ENCODE peak calls at places on chromosome 6, in four cellular contexts. One of them, this sample, is unnamed.
A peak's percentile ranks its signal among the peaks of the same experiment; 100 is the strongest.

GRCh38 chr6:116087437-116088027 is 13.1 kb upstream of the NT5DC1 start:
- DNase-seq in ACHN: no peak
- DNase-seq in activated CD4-positive, alpha-beta T cell treated with anti-CD3 and anti-CD28 coated beads, Interleukin-2, amount 10 ng/mL, durations not matched to agents 24 days and 14 days: no peak
- DNase-seq in WTC11: no peak
- DNase-seq in this sample: no peak

GRCh38 chr6:46909371-46909770 is 12.4 kb downstream of the ADGRF5 start:
- DNase-seq in ACHN: no peak
- DNase-seq in activated CD4-positive, alpha-beta T cell treated with anti-CD3 and anti-CD28 coated beads, Interleukin-2, amount 10 ng/mL, durations not matched to agents 24 days and 14 days: no peak
- DNase-seq in WTC11: peak; percentile 18
- DNase-seq in this sample: no peak

GRCh38 chr6:140956567-140957306 is 1176.0 kb upstream of the GJE1 start:
- DNase-seq in ACHN: no peak
- DNase-seq in activated CD4-positive, alpha-beta T cell treated with anti-CD3 and anti-CD28 coated beads, Interleukin-2, amount 10 ng/mL, durations not matched to agents 24 days and 14 days: no peak
- DNase-seq in WTC11: no peak
- DNase-seq in this sample: no peak

GRCh38 chr6:45959534-45960195 is 56.0 kb downstream of the CLIC5 start:
- DNase-seq in ACHN: peak; percentile 34
- DNase-seq in activated CD4-positive, alpha-beta T cell treated with anti-CD3 and anti-CD28 coated beads, Interleukin-2, amount 10 ng/mL, durations not matched to agents 24 days and 14 days: no peak
- DNase-seq in WTC11: no peak
- DNase-seq in this sample: no peak

GRCh38 chr6:107972413-107973096 is 14.5 kb upstream of the SEC63 start:
- DNase-seq in ACHN: no peak
- DNase-seq in activated CD4-positive, alpha-beta T cell treated with anti-CD3 and anti-CD28 coated beads, Interleukin-2, amount 10 ng/mL, durations not matched to agents 24 days and 14 days: no peak
- DNase-seq in WTC11: no peak
- DNase-seq in this sample: no peak

GRCh38 chr6:109229536-109229935 is 134.2 kb downstream of the CEP57L1 start:
- DNase-seq in ACHN: no peak
- DNase-seq in activated CD4-positive, alpha-beta T cell treated with anti-CD3 and anti-CD28 coated beads, Interleukin-2, amount 10 ng/mL, durations not matched to agents 24 days and 14 days: no peak
- DNase-seq in WTC11: no peak
- DNase-seq in this sample: no peak

GRCh38 chr6:100457251-100457990 is 7.3 kb downstream of the SIM1 start:
- DNase-seq in ACHN: peak; percentile 52
- DNase-seq in activated CD4-positive, alpha-beta T cell treated with anti-CD3 and anti-CD28 coated beads, Interleukin-2, amount 10 ng/mL, durations not matched to agents 24 days and 14 days: no peak
- DNase-seq in WTC11: peak; percentile 49
- DNase-seq in this sample: no peak

GRCh38 chr6:16733085-16733484 is 28.2 kb downstream of the ATXN1 start:
- DNase-seq in ACHN: no peak
- DNase-seq in activated CD4-positive, alpha-beta T cell treated with anti-CD3 and anti-CD28 coated beads, Interleukin-2, amount 10 ng/mL, durations not matched to agents 24 days and 14 days: no peak
- DNase-seq in WTC11: no peak
- DNase-seq in this sample: no peak

GRCh38 chr6:30688569-30688968 is 2.1 kb upstream of the PPP1R18 start:
- DNase-seq in ACHN: no peak
- DNase-seq in activated CD4-positive, alpha-beta T cell treated with anti-CD3 and anti-CD28 coated beads, Interleukin-2, amount 10 ng/mL, durations not matched to agents 24 days and 14 days: no peak
- DNase-seq in WTC11: no peak
- DNase-seq in this sample: no peak

GRCh38 chr6:158161566-158162254 is 6.4 kb downstream of the SERAC1 start:
- DNase-seq in ACHN: no peak
- DNase-seq in activated CD4-positive, alpha-beta T cell treated with anti-CD3 and anti-CD28 coated beads, Interleukin-2, amount 10 ng/mL, durations not matched to agents 24 days and 14 days: no peak
- DNase-seq in WTC11: peak; percentile 45
- DNase-seq in this sample: no peak

GRCh38 chr6:87210979-87211378 is 55.6 kb downstream of the ZNF292 start:
- DNase-seq in ACHN: no peak
- DNase-seq in activated CD4-positive, alpha-beta T cell treated with anti-CD3 and anti-CD28 coated beads, Interleukin-2, amount 10 ng/mL, durations not matched to agents 24 days and 14 days: no peak
- DNase-seq in WTC11: no peak
- DNase-seq in this sample: no peak

GRCh38 chr6:17385660-17386059 is 7.7 kb upstream of the CAP2 start:
- DNase-seq in ACHN: no peak
- DNase-seq in activated CD4-positive, alpha-beta T cell treated with anti-CD3 and anti-CD28 coated beads, Interleukin-2, amount 10 ng/mL, durations not matched to agents 24 days and 14 days: peak; percentile 26
- DNase-seq in WTC11: no peak
- DNase-seq in this sample: no peak

GRCh38 chr6:89308525-89309400 is 6.3 kb downstream of the GABRR2 start:
- DNase-seq in ACHN: no peak
- DNase-seq in activated CD4-positive, alpha-beta T cell treated with anti-CD3 and anti-CD28 coated beads, Interleukin-2, amount 10 ng/mL, durations not matched to agents 24 days and 14 days: no peak
- DNase-seq in WTC11: no peak
- DNase-seq in this sample: no peak

GRCh38 chr6:82066196-82066595 is 181.3 kb downstream of the IBTK start:
- DNase-seq in ACHN: no peak
- DNase-seq in activated CD4-positive, alpha-beta T cell treated with anti-CD3 and anti-CD28 coated beads, Interleukin-2, amount 10 ng/mL, durations not matched to agents 24 days and 14 days: no peak
- DNase-seq in WTC11: no peak
- DNase-seq in this sample: no peak

GRCh38 chr6:14272111-14273085 is 154.8 kb downstream of the CD83 start:
- DNase-seq in ACHN: no peak
- DNase-seq in activated CD4-positive, alpha-beta T cell treated with anti-CD3 and anti-CD28 coated beads, Interleukin-2, amount 10 ng/mL, durations not matched to agents 24 days and 14 days: no peak
- DNase-seq in WTC11: no peak
- DNase-seq in this sample: no peak

GRCh38 chr6:64714073-64714472 is 993.0 kb downstream of the EYS start:
- DNase-seq in ACHN: no peak
- DNase-seq in activated CD4-positive, alpha-beta T cell treated with anti-CD3 and anti-CD28 coated beads, Interleukin-2, amount 10 ng/mL, durations not matched to agents 24 days and 14 days: no peak
- DNase-seq in WTC11: no peak
- DNase-seq in this sample: no peak

GRCh38 chr6:159038914-159039884 is 5.6 kb downstream of the TAGAP start:
- DNase-seq in ACHN: no peak
- DNase-seq in activated CD4-positive, alpha-beta T cell treated with anti-CD3 and anti-CD28 coated beads, Interleukin-2, amount 10 ng/mL, durations not matched to agents 24 days and 14 days: peak; percentile 77
- DNase-seq in WTC11: no peak
- DNase-seq in this sample: no peak

GRCh38 chr6:13163161-13163944 is 165.0 kb downstream of the TBC1D7 start:
- DNase-seq in ACHN: no peak
- DNase-seq in activated CD4-positive, alpha-beta T cell treated with anti-CD3 and anti-CD28 coated beads, Interleukin-2, amount 10 ng/mL, durations not matched to agents 24 days and 14 days: no peak
- DNase-seq in WTC11: no peak
- DNase-seq in this sample: no peak

GRCh38 chr6:33770116-33770832 is 18.7 kb downstream of the LEMD2 start:
- DNase-seq in ACHN: no peak
- DNase-seq in activated CD4-positive, alpha-beta T cell treated with anti-CD3 and anti-CD28 coated beads, Interleukin-2, amount 10 ng/mL, durations not matched to agents 24 days and 14 days: no peak
- DNase-seq in WTC11: no peak
- DNase-seq in this sample: no peak

GRCh38 chr6:83231146-83231545 is 38.0 kb downstream of the RWDD2A start:
- DNase-seq in ACHN: no peak
- DNase-seq in activated CD4-positive, alpha-beta T cell treated with anti-CD3 and anti-CD28 coated beads, Interleukin-2, amount 10 ng/mL, durations not matched to agents 24 days and 14 days: no peak
- DNase-seq in WTC11: no peak
- DNase-seq in this sample: no peak

GRCh38 chr6:123788319-123788718 is 15.3 kb upstream of the NKAIN2 start:
- DNase-seq in ACHN: no peak
- DNase-seq in activated CD4-positive, alpha-beta T cell treated with anti-CD3 and anti-CD28 coated beads, Interleukin-2, amount 10 ng/mL, durations not matched to agents 24 days and 14 days: no peak
- DNase-seq in WTC11: no peak
- DNase-seq in this sample: no peak

GRCh38 chr6:126367849-126368248 is 27.9 kb downstream of the CENPW start:
- DNase-seq in ACHN: no peak
- DNase-seq in activated CD4-positive, alpha-beta T cell treated with anti-CD3 and anti-CD28 coated beads, Interleukin-2, amount 10 ng/mL, durations not matched to agents 24 days and 14 days: no peak
- DNase-seq in WTC11: no peak
- DNase-seq in this sample: no peak

GRCh38 chr6:10248378-10248843 is 166.5 kb downstream of the TFAP2A start:
- DNase-seq in ACHN: no peak
- DNase-seq in activated CD4-positive, alpha-beta T cell treated with anti-CD3 and anti-CD28 coated beads, Interleukin-2, amount 10 ng/mL, durations not matched to agents 24 days and 14 days: no peak
- DNase-seq in WTC11: peak; percentile 46
- DNase-seq in this sample: no peak

GRCh38 chr6:36559394-36559793 is 12.1 kb upstream of the STK38 start:
- DNase-seq in ACHN: no peak
- DNase-seq in activated CD4-positive, alpha-beta T cell treated with anti-CD3 and anti-CD28 coated beads, Interleukin-2, amount 10 ng/mL, durations not matched to agents 24 days and 14 days: no peak
- DNase-seq in WTC11: no peak
- DNase-seq in this sample: no peak

GRCh38 chr6:111626446-111626845 is 20.8 kb upstream of the TRAF3IP2 start:
- DNase-seq in ACHN: no peak
- DNase-seq in activated CD4-positive, alpha-beta T cell treated with anti-CD3 and anti-CD28 coated beads, Interleukin-2, amount 10 ng/mL, durations not matched to agents 24 days and 14 days: no peak
- DNase-seq in WTC11: no peak
- DNase-seq in this sample: no peak